ENCODE peak calls at places on chromosomes 13 and 19, in seven cellular contexts. D is astrocyte, W is tibial artery, J is spleen, R is fibroblast of lung, A is hepatocyte, E is stomach. S is an unnamed sample.
A peak's percentile ranks its signal among the peaks of the same experiment; 100 is the strongest.

GRCh38 chr19:2546128-2547032 is 70.5 kb downstream of the GADD45B start:
- DNase-seq in D (peak; percentile 43), W (peak; percentile 98), J (peak; percentile 89), R (peak; percentile 59), A (peak; percentile 80), E (peak; percentile 64), S (peak; percentile 91)

GRCh38 chr19:53608381-53608780 is 23.4 kb upstream of the DPRX start:
- DNase-seq in D (no peak), W (no peak), J (no peak), R (no peak), A (no peak), E (no peak), S (no peak)

GRCh38 chr13:52851153-52851962 is 2.9 kb upstream of the PCDH8 start:
- DNase-seq in D (no peak), W (no peak), J (no peak), R (peak; percentile 7), A (peak; percentile 71), E (peak; percentile 32), S (no peak)

GRCh38 chr19:13210941-13211340 is 60.7 kb downstream of the IER2 start:
- DNase-seq in D (no peak), W (no peak), J (no peak), R (no peak), A (no peak), E (no peak), S (no peak)

GRCh38 chr19:34370983-34371382 is 6.0 kb downstream of the GPI start:
- DNase-seq in D (no peak), W (no peak), J (no peak), R (no peak), A (no peak), E (no peak), S (peak; percentile 61)

GRCh38 chr19:2089001-2089711 is 7.0 kb downstream of the MOB3A start:
- DNase-seq in D (peak; percentile 21), W (no peak), J (no peak), R (peak; percentile 39), A (no peak), E (no peak), S (no peak)

GRCh38 chr13:114077121-114077937 is 55.1 kb downstream of the RASA3 start:
- DNase-seq in D (no peak), W (peak; percentile 51), J (no peak), R (no peak), A (no peak), E (no peak), S (no peak)

GRCh38 chr19:37304190-37304883 is 66.6 kb upstream of the ZNF527 start:
- DNase-seq in D (no peak), W (no peak), J (peak; percentile 77), R (no peak), A (peak; percentile 41), E (no peak), S (peak; percentile 67)

GRCh38 chr13:113816248-113816924 is 47.5 kb downstream of the GAS6 start:
- DNase-seq in D (no peak), W (no peak), J (peak; percentile 70), R (no peak), A (no peak), E (no peak), S (no peak)

GRCh38 chr19:39247701-39248664 is 673 bp downstream of the IFNL4 start:
- DNase-seq in D (no peak), W (no peak), J (no peak), R (peak; percentile 23), A (peak; percentile 53), E (no peak), S (no peak)

GRCh38 chr19:29415507-29415906 is 110.3 kb upstream of the VSTM2B start:
- DNase-seq in D (no peak), W (no peak), J (no peak), R (no peak), A (no peak), E (no peak), S (no peak)

GRCh38 chr13:109431217-109431616 is 355.2 kb downstream of the IRS2 start:
- DNase-seq in D (no peak), W (no peak), J (no peak), R (no peak), A (no peak), E (no peak), S (no peak)

GRCh38 chr13:112960671-112961070 is 8.3 kb upstream of the MCF2L start:
- DNase-seq in D (no peak), W (peak; percentile 34), J (peak; percentile 59), R (no peak), A (no peak), E (no peak), S (peak; percentile 30)

GRCh38 chr19:29624489-29625210 is 18.6 kb downstream of the POP4 start:
- DNase-seq in D (no peak), W (no peak), J (peak; percentile 34), R (peak; percentile 25), A (no peak), E (no peak), S (no peak)

GRCh38 chr19:10565028-10565566 is 713 bp downstream of the KRI1 start:
- DNase-seq in D (no peak), W (peak; percentile 76), J (no peak), R (peak; percentile 20), A (peak; percentile 67), E (peak; percentile 35), S (no peak)

DNA sequence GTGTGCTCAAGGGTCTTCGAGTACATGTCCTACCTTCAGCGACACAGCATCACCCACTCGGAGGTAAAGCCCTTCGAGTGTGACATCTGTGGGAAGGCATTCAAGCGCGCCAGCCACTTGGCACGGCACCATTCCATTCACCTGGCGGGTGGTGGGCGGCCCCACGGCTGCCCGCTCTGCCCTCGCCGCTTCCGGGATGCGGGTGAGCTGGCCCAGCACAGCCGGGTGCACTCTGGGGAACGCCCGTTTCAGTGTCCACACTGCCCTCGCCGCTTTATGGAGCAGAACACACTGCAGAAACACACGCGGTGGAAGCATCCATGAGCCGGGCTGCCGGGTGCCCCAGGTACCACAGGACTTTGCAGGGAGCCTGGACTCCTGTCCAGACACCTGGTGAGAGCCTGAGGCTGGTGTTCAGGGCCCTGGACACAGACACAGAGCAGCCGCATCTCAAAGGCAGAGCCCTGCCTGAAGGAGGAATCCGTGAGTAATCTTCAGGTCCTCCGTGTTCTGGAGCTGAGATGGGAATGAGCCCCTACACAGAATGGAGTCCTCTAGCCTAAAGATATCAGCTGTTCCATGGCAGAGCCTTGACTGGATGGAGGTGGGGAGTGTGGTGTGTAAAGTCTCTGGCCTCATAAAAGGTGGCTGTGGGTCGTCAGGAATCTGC is 1.5 kb downstream of the ZNF581 start:
- DNase-seq in D (no peak), W (no peak), J (no peak), R (no peak), A (no peak), E (no peak), S (no peak)
- H3K27ac ChIP-seq in D (no peak overlapping the region), W (no peak overlapping the region), J (peak overlapping the region; percentile 94), R (no peak overlapping the region), A (no peak overlapping the region), E (no peak overlapping the region), S (no peak overlapping the region)

GRCh38 chr19:16445238-16446107 is 26.3 kb downstream of the EPS15L1 start:
- DNase-seq in D (peak; percentile 44), W (no peak), J (peak; percentile 83), R (peak; percentile 61), A (no peak), E (no peak), S (no peak)
- H3K4me1 ChIP-seq in D (peaks cover 40% of the 10 kb centered on the region), W (peaks cover 31% of the 10 kb centered on the region), J (peaks cover 75% of the 10 kb centered on the region), R (peaks cover 14% of the 10 kb centered on the region), A (peaks cover 41% of the 10 kb centered on the region), E (peaks cover 40% of the 10 kb centered on the region), S (peaks cover 14% of the 10 kb centered on the region)

GRCh38 chr19:52451241-52451640 is 2.1 kb upstream of the ZNF578 start:
- DNase-seq in D (no peak), W (no peak), J (no peak), R (no peak), A (no peak), E (no peak), S (no peak)

GRCh38 chr19:52453324-52454094 is at the start of gene ZNF578:
- DNase-seq in D (peak; percentile 84), W (peak; percentile 79), J (peak; percentile 88), R (peak; percentile 90), A (no peak), E (peak; percentile 43), S (peak; percentile 84)
- H3K4me3 ChIP-seq in D (peak within 1 kb of the TSS; percentile 90), W (peak within 1 kb of the TSS; percentile 55), J (peak within 1 kb of the TSS; percentile 56), R (peak within 1 kb of the TSS; percentile 72), A (no peak within 1 kb of the TSS), E (peak within 1 kb of the TSS; percentile 55), S (no peak within 1 kb of the TSS)

GRCh38 chr19:4717191-4717965 is 6.3 kb downstream of the DPP9 start:
- DNase-seq in D (peak; percentile 98), W (no peak), J (no peak), R (peak; percentile 99), A (peak; percentile 32), E (no peak), S (no peak)
- H3K27ac ChIP-seq in D (peak overlapping the region; percentile 94), W (no peak overlapping the region), J (peak overlapping the region; percentile 24), R (peak overlapping the region; percentile 23), A (peak overlapping the region; percentile 9), E (peak overlapping the region; percentile 89), S (no peak overlapping the region)

GRCh38 chr13:40442191-40442590 is 224.2 kb downstream of the FOXO1 start:
- DNase-seq in D (no peak), W (no peak), J (no peak), R (no peak), A (no peak), E (no peak), S (no peak)
- H3K4me1 ChIP-seq in D (peaks cover 17% of the 10 kb centered on the region), W (peaks cover 28% of the 10 kb centered on the region), J (peaks cover 37% of the 10 kb centered on the region), R (no peaks in the 10 kb centered on the region), A (peaks cover 15% of the 10 kb centered on the region), E (peaks cover 11% of the 10 kb centered on the region), S (peaks cover 12% of the 10 kb centered on the region)

GRCh38 chr19:45100202-45100600 is 7.2 kb downstream of the PPP1R37 start:
- DNase-seq in D (no peak), W (no peak), J (no peak), R (no peak), A (no peak), E (no peak), S (peak; percentile 42)
- H3K4me3 ChIP-seq in D (no peak overlapping the region), W (no peak overlapping the region), J (no peak overlapping the region), R (no peak overlapping the region), A (no peak overlapping the region), E (peak overlapping the region; percentile 3), S (no peak overlapping the region)

GRCh38 chr19:18477042-18477760 is 39.3 kb upstream of the ISYNA1 start:
- DNase-seq in D (no peak), W (no peak), J (peak; percentile 70), R (no peak), A (no peak), E (no peak), S (no peak)
- H3K27ac ChIP-seq in D (no peak overlapping the region), W (no peak overlapping the region), J (peak overlapping the region; percentile 88), R (no peak overlapping the region), A (no peak overlapping the region), E (peak overlapping the region; percentile 77), S (peak overlapping the region; percentile 92)

GRCh38 chr19:4972509-4973230 is 3.8 kb downstream of the KDM4B start:
- DNase-seq in D (peak; percentile 52), W (no peak), J (no peak), R (peak; percentile 62), A (no peak), E (no peak), S (peak; percentile 56)
- H3K4me1 ChIP-seq in D (peaks cover 53% of the 10 kb centered on the region), W (peaks cover 73% of the 10 kb centered on the region), J (peaks cover 55% of the 10 kb centered on the region), R (peaks cover 36% of the 10 kb centered on the region), A (peaks cover 31% of the 10 kb centered on the region), E (peaks cover 56% of the 10 kb centered on the region), S (peaks cover 54% of the 10 kb centered on the region)